ENCODE peak calls at places on chromosomes 5 and 9, in five cellular contexts. Y, Z, J, N and V are unnamed samples.

GRCh38 chr5:54146906-54147305 is 163.5 kb downstream of the ARL15 start:
- DNase-seq in Z (no peak), Y (no peak), J (no peak), N (no peak), V (no peak)

GRCh38 chr5:54645888-54646284 is 128.3 kb downstream of the SNX18 start:
- DNase-seq in J (no peak), Z (no peak), Y (no peak), N (no peak), V (no peak)

GRCh38 chr9:99037768-99038167 is 67.1 kb upstream of the TGFBR1 start:
- DNase-seq in N (no peak), Z (no peak), Y (no peak), J (no peak), V (no peak)

GRCh38 chr5:1512541-1513291 is 11.0 kb downstream of the LPCAT1 start:
- DNase-seq in Y (peak; percentile 17), J (no peak), Z (no peak), N (peak; percentile 75), V (peak; percentile 11)

GRCh38 chr9:85521331-85522197 is 220.2 kb downstream of the AGTPBP1 start:
- DNase-seq in N (no peak), J (no peak), Y (no peak), Z (no peak), V (no peak)

GRCh38 chr9:19470567-19470966 is 61.8 kb downstream of the ACER2 start:
- DNase-seq in J (no peak), Z (no peak), N (no peak), Y (no peak), V (no peak)

GRCh38 chr9:121281614-121282291 is 13.8 kb downstream of the GSN start:
- DNase-seq in Y (peak; percentile 93), Z (peak; percentile 78), N (peak; percentile 86), J (no peak), V (peak; percentile 88)

GRCh38 chr9:77085416-77085815 is 66.0 kb downstream of the FOXB2 start:
- DNase-seq in N (no peak), Y (no peak), Z (no peak), J (no peak), V (no peak)

DNA sequence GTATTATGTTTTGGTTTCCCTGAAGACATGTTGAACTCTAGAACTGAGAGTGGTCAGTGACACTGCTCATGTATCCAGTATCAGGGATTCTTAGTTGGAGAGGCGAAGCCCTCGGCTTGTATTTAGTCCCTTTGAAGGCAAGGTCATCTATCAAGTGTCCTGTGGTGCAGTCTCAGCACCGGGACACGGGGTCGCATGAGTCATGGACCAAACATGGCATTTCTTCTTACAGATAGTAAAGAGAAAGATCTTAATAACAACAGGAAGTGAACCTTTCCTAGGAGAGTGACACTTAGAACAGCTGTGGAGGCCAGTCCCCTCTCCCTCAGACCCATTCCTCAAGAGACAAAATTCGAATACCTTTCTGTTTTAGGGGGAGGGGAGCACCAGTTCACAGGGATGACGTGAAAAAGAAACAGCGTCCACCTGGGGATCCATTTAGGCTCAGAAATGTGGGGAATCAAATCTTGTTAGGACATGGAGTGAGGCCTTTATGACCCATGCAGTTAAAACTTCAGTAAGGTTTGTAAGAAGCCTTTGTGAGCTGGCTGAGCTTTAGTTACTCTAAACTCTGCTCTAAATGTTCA is 86.5 kb downstream of the ADGRV1 start:
- DNase-seq in N (no peak), J (peak; percentile 46), Z (peak; percentile 4), Y (no peak), V (no peak)
- TF ChIP-seq POLR2A in N (no peak), J (no peak), Z (no peak), Y (no peak), V (no peak)

DNA sequence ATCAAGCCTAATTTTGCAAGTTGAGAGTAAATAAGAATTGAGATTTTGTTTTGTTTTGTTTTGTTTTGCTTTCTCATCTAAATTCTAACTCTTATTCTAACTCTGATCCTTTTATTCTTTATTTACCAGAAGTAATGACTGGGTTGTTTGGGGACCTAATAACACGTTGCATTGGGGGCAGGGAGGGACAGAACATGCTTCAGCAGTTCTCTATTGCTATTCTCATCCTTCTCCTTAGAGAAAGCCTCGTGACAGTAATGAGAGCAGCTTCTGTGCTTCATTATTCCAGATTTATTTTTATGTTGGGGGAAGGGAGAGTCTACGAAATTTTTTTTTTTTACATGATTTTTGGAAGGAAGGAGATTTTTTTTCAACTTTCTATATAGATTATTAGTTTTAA is 21.1 kb downstream of the CPEB4 start:
- DNase-seq in Y (no peak), Z (no peak), J (no peak), N (no peak), V (no peak)
- H3K27ac ChIP-seq in Y (peak overlapping the region; percentile 37), Z (no peak overlapping the region), J (no peak overlapping the region), N (peak overlapping the region; percentile 66), V (no peak overlapping the region)

GRCh38 chr5:59600153-59600552 is 293.4 kb downstream of the PDE4D start:
- DNase-seq in N (no peak), J (no peak), Y (no peak), Z (no peak), V (no peak)

GRCh38 chr5:59599729-59600128 is 293.8 kb downstream of the PDE4D start:
- DNase-seq in Z (no peak), J (no peak), N (no peak), Y (no peak), V (no peak)

GRCh38 chr5:59607126-59607807 is 286.3 kb downstream of the PDE4D start:
- DNase-seq in Y (no peak), Z (no peak), N (no peak), J (no peak), V (no peak)

GRCh38 chr5:59600998-59601397 is 292.5 kb downstream of the PDE4D start:
- DNase-seq in N (no peak), Z (no peak), J (no peak), Y (no peak), V (no peak)

DNA sequence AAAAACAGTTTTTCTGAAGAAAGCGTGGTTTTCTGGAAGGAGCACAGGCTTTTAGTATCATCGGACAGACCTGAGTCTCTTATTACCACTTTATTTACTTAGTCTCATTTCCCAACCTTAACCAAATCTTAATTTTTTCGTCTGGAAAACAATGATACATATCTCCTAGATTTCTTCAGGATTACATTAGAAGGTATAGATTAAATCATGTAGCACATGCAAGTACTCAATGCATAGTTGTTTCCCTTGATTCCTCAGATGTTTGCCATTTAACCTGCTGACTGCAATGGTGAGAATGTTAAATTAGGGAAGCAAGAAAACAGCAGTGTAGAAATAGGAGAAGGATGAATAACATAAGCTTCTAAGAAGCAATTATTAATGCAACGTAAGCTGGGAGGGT is 289.4 kb downstream of the PDE4D start:
- DNase-seq in J (no peak), Z (no peak), N (no peak), Y (no peak), V (no peak)
- TF ChIP-seq POLR2A in J (no peak), Z (no peak), N (no peak), Y (no peak), V (no peak)

DNA sequence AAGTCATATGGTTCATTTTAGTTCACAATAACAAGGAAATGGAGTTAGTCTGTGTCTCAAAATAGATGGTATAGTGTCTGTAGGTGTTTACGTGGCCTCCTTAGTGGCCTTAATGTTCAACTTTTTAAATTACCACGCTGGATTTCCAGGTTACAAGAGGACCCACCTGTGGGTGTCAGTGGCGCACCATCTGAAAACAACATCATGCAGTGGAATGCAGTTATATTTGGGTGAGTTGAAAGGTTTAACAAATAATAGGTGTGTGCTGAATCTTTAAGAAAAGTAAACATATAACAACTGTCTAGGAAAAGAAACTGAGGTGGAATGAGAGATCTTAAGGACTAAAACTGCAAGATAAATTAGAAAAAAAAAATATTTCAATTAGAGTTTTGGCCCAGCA is 2.9 kb downstream of the UBE2B start:
- DNase-seq in Z (peak; percentile 36), N (no peak), J (no peak), Y (no peak), V (no peak)
- H3K27ac ChIP-seq in Z (no peak overlapping the region), N (no peak overlapping the region), J (no peak overlapping the region), Y (no peak overlapping the region), V (no peak overlapping the region)

GRCh38 chr9:128067898-128068655 is at the start of gene SLC25A25:
- DNase-seq in Y (peak; percentile 100), J (peak; percentile 98), N (peak; percentile 100), Z (peak; percentile 99), V (peak; percentile 100)
- TF ChIP-seq POLR2A in Y (peak; percentile 87), J (no peak), N (peak; percentile 71), Z (peak; percentile 70), V (peak; percentile 58)

GRCh38 chr5:96336351-96336985 is 96.6 kb downstream of the PCSK1 start:
- DNase-seq in Z (peak; percentile 88), J (peak; percentile 36), N (no peak), Y (no peak), V (peak; percentile 82)
- H3K27ac ChIP-seq in Z (peak overlapping the region; percentile 70), J (no peak overlapping the region), N (no peak overlapping the region), Y (no peak overlapping the region), V (peak overlapping the region; percentile 47)